ENCODE peak calls at places on chromosomes 1 and 21, in seven cellular contexts. N is keratinocyte; G is CD8-positive, alpha-beta memory T cell; V is stomach; A is K562; O is right lobe of liver; U is HAP-1. H is an unnamed sample.

GRCh38 chr1:206864939-206865671 is at the start of gene IL20:
- DNase-seq in N (peak; percentile 81), G (peak; percentile 87), V (peak; percentile 96), A (peak; percentile 87), O (peak; percentile 92), U (peak; percentile 22), H (peak; percentile 78)

GRCh38 chr1:78475888-78476610 is 14.7 kb upstream of the PTGFR start:
- DNase-seq in N (no peak), G (no peak), V (no peak), A (no peak), O (no peak), U (no peak), H (peak; percentile 47)

GRCh38 chr21:18985584-18985983 is 582.0 kb upstream of the TMPRSS15 start:
- DNase-seq in N (no peak), G (no peak), V (no peak), A (no peak), O (no peak), U (no peak), H (no peak)

GRCh38 chr1:21249940-21250493 is 40.2 kb downstream of the ECE1 start:
- DNase-seq in N (no peak), G (no peak), V (no peak), A (no peak), O (no peak), U (no peak), H (no peak)

GRCh38 chr1:216119600-216119999 is 303.6 kb downstream of the USH2A start:
- DNase-seq in N (no peak), G (no peak), V (no peak), A (peak; percentile 9), O (no peak), U (no peak), H (peak; percentile 12)

GRCh38 chr1:109629372-109630030 is 9.9 kb downstream of the AMPD2 start:
- DNase-seq in N (no peak), G (no peak), V (no peak), A (no peak), O (no peak), U (no peak), H (no peak)

GRCh38 chr1:89532866-89533265 is 8.2 kb downstream of the LRRC8B start:
- DNase-seq in N (no peak), G (no peak), V (no peak), A (no peak), O (no peak), U (no peak), H (no peak)

GRCh38 chr1:244231193-244231571 is 180.1 kb downstream of the ZBTB18 start:
- DNase-seq in N (no peak), G (no peak), V (no peak), A (no peak), O (peak; percentile 53), U (no peak), H (peak; percentile 48)

DNA sequence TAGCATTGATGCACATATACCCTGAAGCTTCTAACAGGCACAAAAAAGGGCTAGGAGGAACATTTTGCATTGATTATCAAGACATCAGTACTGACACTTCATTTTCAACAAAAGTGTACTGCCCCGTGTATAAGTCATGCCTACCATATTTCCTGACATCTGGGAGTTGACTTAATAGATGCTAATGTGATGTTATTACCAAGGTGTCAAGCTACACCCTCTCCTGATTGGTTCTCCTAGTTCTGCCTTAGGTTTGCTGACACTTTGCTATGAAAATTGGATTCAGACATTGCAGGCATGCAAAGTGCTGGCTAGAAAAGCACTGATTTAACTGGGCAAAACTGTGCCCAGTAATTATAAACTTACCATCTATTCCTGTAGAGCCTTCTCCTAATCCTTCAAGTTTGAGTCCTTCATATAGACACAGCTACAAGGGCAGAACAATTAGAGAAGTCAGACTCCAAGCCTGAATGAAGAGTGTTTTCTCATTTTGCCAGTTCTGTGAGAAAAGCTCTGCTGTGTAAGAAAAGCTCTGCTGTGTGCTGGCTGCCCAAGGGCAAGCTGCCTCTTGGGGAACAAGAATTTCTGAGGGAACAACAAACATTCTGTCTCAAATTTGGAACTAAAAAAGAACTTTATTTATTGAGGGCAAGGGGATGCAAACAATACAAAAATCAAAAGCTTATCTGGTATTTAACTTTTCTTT is 11.2 kb downstream of the S100A10 start:
- DNase-seq in N (no peak), G (no peak), V (no peak), A (no peak), O (no peak), U (no peak), H (no peak)
- H3K4me1 ChIP-seq in N (peaks cover 46% of the 10 kb centered on the region), G (peaks cover 26% of the 10 kb centered on the region), V (peaks cover 24% of the 10 kb centered on the region), A (peaks cover 7% of the 10 kb centered on the region), O (no peaks in the 10 kb centered on the region), U (peaks cover 44% of the 10 kb centered on the region), H (peaks cover 42% of the 10 kb centered on the region)

GRCh38 chr1:205317311-205317917 is 4.1 kb downstream of the NUAK2 start:
- DNase-seq in N (no peak), G (no peak), V (peak; percentile 96), A (no peak), O (peak; percentile 88), U (no peak), H (peak; percentile 68)

GRCh38 chr1:205318231-205318991 is 3.1 kb downstream of the NUAK2 start:
- DNase-seq in N (peak; percentile 87), G (no peak), V (no peak), A (no peak), O (peak; percentile 60), U (no peak), H (peak; percentile 93)

GRCh38 chr1:205313681-205314308 is 7.8 kb downstream of the NUAK2 start:
- DNase-seq in N (no peak), G (peak; percentile 52), V (peak; percentile 35), A (no peak), O (peak; percentile 43), U (peak; percentile 100), H (no peak)

GRCh38 chr1:205314986-205315618 is 6.4 kb downstream of the NUAK2 start:
- DNase-seq in N (no peak), G (no peak), V (no peak), A (no peak), O (no peak), U (no peak), H (no peak)

GRCh38 chr1:205316179-205316578 is 5.4 kb downstream of the NUAK2 start:
- DNase-seq in N (no peak), G (no peak), V (no peak), A (no peak), O (no peak), U (no peak), H (no peak)
- H3K4me1 ChIP-seq in N (peaks cover 42% of the 10 kb centered on the region), G (peaks cover 84% of the 10 kb centered on the region), V (peaks cover 76% of the 10 kb centered on the region), A (peaks cover 3% of the 10 kb centered on the region), O (no peaks in the 10 kb centered on the region), U (peaks cover 64% of the 10 kb centered on the region), H (peaks cover 47% of the 10 kb centered on the region)

DNA sequence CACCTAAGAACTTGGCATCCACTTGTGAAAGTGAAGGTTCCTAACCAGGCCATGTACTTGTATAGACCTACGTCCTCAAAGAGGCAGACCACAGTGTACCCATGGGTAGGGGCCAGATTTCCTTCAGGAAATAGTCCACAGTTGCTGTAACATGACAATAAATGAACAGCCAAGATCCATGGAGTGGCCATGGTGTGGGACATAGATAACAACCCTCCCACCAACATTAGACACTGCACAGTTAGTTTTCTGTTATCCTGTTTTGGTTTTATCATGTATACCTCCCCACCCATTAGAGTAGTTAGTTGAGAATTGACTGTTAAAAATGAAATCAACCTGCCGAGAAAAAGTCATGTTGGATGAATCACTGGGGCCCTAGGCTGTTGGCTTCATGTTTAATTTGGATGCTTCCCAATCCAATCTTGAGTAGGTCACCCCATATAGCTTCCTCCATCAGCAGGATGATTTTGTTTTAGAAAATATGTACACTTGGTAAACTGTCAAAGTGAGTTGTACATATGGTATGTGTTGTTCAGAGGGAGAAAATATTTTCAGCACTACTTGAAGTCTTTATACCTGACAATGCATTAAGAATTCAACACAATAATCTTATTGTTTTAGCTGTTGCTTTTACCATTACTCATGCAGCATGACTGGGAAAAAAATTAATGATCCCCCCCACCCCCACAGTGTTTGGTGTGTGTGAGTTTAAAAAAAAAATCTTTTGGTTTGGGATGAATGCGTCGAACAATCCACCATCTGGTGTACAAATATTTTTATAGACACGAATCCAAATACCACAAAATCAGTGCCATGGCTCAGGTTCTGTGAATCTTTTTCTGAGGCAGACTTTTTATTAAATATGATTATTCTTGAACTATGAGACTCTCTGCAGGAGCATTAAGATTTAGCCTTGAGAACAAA is 88.3 kb upstream of the ARHGAP29 start:
- DNase-seq in N (peak; percentile 88), G (no peak), V (no peak), A (no peak), O (no peak), U (no peak), H (peak; percentile 99)
- H3K4me1 ChIP-seq in N (peaks cover 62% of the 10 kb centered on the region), G (no peaks in the 10 kb centered on the region), V (peaks cover 46% of the 10 kb centered on the region), A (no peaks in the 10 kb centered on the region), O (peaks cover 4% of the 10 kb centered on the region), U (no peaks in the 10 kb centered on the region), H (peaks cover 68% of the 10 kb centered on the region)

GRCh38 chr1:228465134-228465533 is 22.0 kb upstream of the RNF187 start:
- DNase-seq in N (no peak), G (no peak), V (no peak), A (no peak), O (no peak), U (no peak), H (no peak)

GRCh38 chr1:228463009-228463558 is 24.1 kb upstream of the RNF187 start:
- DNase-seq in N (no peak), G (no peak), V (no peak), A (no peak), O (no peak), U (no peak), H (no peak)

GRCh38 chr1:228464487-228464983 is 22.6 kb upstream of the RNF187 start:
- DNase-seq in N (no peak), G (peak; percentile 92), V (peak; percentile 50), A (no peak), O (peak; percentile 50), U (no peak), H (peak; percentile 41)

GRCh38 chr1:228463559-228464455 is 23.4 kb upstream of the RNF187 start:
- DNase-seq in N (no peak), G (peak; percentile 74), V (peak; percentile 27), A (peak; percentile 96), O (peak; percentile 33), U (no peak), H (no peak)

GRCh38 chr1:228465571-228466146 is 21.5 kb upstream of the RNF187 start:
- DNase-seq in N (no peak), G (no peak), V (no peak), A (no peak), O (no peak), U (no peak), H (no peak)
- H3K4me1 ChIP-seq in N (peaks cover 4% of the 10 kb centered on the region), G (peaks cover 28% of the 10 kb centered on the region), V (peaks cover 24% of the 10 kb centered on the region), A (peaks cover 19% of the 10 kb centered on the region), O (no peaks in the 10 kb centered on the region), U (peaks cover 1% of the 10 kb centered on the region), H (peaks cover 11% of the 10 kb centered on the region)

GRCh38 chr1:200992382-200993101 is 31.0 kb downstream of the KIF21B start:
- DNase-seq in N (no peak), G (no peak), V (no peak), A (no peak), O (no peak), U (no peak), H (no peak)
- H3K4me1 ChIP-seq in N (no peaks in the 10 kb centered on the region), G (no peaks in the 10 kb centered on the region), V (no peaks in the 10 kb centered on the region), A (no peaks in the 10 kb centered on the region), O (no peaks in the 10 kb centered on the region), U (no peaks in the 10 kb centered on the region), H (no peaks in the 10 kb centered on the region)

DNA sequence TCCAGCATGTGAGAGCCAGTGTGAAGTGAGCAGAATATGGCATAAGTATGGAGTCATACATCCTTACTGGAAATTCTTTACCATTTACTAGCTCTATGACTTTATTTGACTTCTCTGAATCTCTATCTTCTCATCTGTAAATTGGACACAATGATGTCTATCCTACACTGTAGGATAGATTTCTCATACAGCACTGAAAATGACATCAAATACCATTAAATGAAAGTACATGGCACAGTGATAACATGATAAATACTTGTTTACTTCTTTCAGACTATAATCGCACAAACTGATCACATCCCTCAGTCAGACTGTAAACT is 1.3 kb upstream of the CTTNBP2NL start:
- DNase-seq in N (no peak), G (no peak), V (no peak), A (no peak), O (no peak), U (no peak), H (no peak)
- H3K4me1 ChIP-seq in N (peaks cover 52% of the 10 kb centered on the region), G (peaks cover 21% of the 10 kb centered on the region), V (peaks cover 60% of the 10 kb centered on the region), A (peaks cover 27% of the 10 kb centered on the region), O (no peaks in the 10 kb centered on the region), U (peaks cover 31% of the 10 kb centered on the region), H (peaks cover 35% of the 10 kb centered on the region)

H was measured in mammary epithelial cell.